ENCODE peak calls at places on chromosomes 5 and 9, in five cellular contexts. One of them, this sample, is unnamed.

GRCh38 chr5:111394580-111394979 is 117.8 kb downstream of the STARD4 start:
- DNase-seq in central memory CD4-positive, alpha-beta T cell: no peak
- DNase-seq in H54: no peak
- DNase-seq in PC-9: no peak
- DNase-seq in HTR-8/SVneo: no peak
- DNase-seq in this sample: no peak

GRCh38 chr9:116020801-116021200 is 132.8 kb upstream of the PAPPA start:
- DNase-seq in central memory CD4-positive, alpha-beta T cell: no peak
- DNase-seq in H54: no peak
- DNase-seq in PC-9: peak; percentile 59
- DNase-seq in HTR-8/SVneo: no peak
- DNase-seq in this sample: peak; percentile 43

GRCh38 chr9:38180631-38181030 is 111.6 kb upstream of the SHB start:
- DNase-seq in central memory CD4-positive, alpha-beta T cell: no peak
- DNase-seq in H54: no peak
- DNase-seq in PC-9: no peak
- DNase-seq in HTR-8/SVneo: no peak
- DNase-seq in this sample: no peak

GRCh38 chr9:36317766-36318165 is 59.5 kb upstream of the GNE start:
- DNase-seq in central memory CD4-positive, alpha-beta T cell: no peak
- DNase-seq in H54: no peak
- DNase-seq in PC-9: peak; percentile 96
- DNase-seq in HTR-8/SVneo: no peak
- DNase-seq in this sample: peak; percentile 95

GRCh38 chr9:135980926-135981630 is 19.9 kb upstream of the UBAC1 start:
- DNase-seq in central memory CD4-positive, alpha-beta T cell: no peak
- DNase-seq in H54: no peak
- DNase-seq in PC-9: no peak
- DNase-seq in HTR-8/SVneo: no peak
- DNase-seq in this sample: no peak

GRCh38 chr9:137612741-137613142 is 6.1 kb upstream of the EHMT1 start:
- DNase-seq in central memory CD4-positive, alpha-beta T cell: no peak
- DNase-seq in H54: no peak
- DNase-seq in PC-9: no peak
- DNase-seq in HTR-8/SVneo: no peak
- DNase-seq in this sample: no peak

GRCh38 chr9:121888438-121888775 is 204.7 kb downstream of the TTLL11 start:
- DNase-seq in central memory CD4-positive, alpha-beta T cell: no peak
- DNase-seq in H54: peak; percentile 91
- DNase-seq in PC-9: no peak
- DNase-seq in HTR-8/SVneo: no peak
- DNase-seq in this sample: peak; percentile 26

GRCh38 chr5:112625586-112625985 is 112.1 kb upstream of the APC start:
- DNase-seq in central memory CD4-positive, alpha-beta T cell: no peak
- DNase-seq in H54: no peak
- DNase-seq in PC-9: no peak
- DNase-seq in HTR-8/SVneo: no peak
- DNase-seq in this sample: no peak

GRCh38 chr9:73270967-73271722 is 119.5 kb downstream of the ANXA1 start:
- DNase-seq in central memory CD4-positive, alpha-beta T cell: no peak
- DNase-seq in H54: peak; percentile 19
- DNase-seq in PC-9: peak; percentile 85
- DNase-seq in HTR-8/SVneo: peak; percentile 22
- DNase-seq in this sample: peak; percentile 30

GRCh38 chr9:112757300-112757883 is 6.8 kb downstream of the SNX30 start:
- DNase-seq in central memory CD4-positive, alpha-beta T cell: no peak
- DNase-seq in H54: no peak
- DNase-seq in PC-9: peak; percentile 69
- DNase-seq in HTR-8/SVneo: no peak
- DNase-seq in this sample: no peak

This sample was measured in A549.